ENCODE peak calls at places on chromosomes 12 and 14, in seven cellular contexts. Y is A673; J is hypothalamus; V is HEK293T; I is AG09319; L is activated CD4-positive, alpha-beta T cell treated with anti-CD3 and anti-CD28 coated beads, Interleukin-2, amount 50 U/mL, for 4 hours; C is activated naive CD4-positive, alpha-beta T cell treated with anti-CD3 and anti-CD28 coated beads, Interleukin-2, amount 10 ng/mL, durations not matched to agents 7 days and 5 days. H is an unnamed sample.

GRCh38 chr12:132132609-132133430 is 11.3 kb downstream of the DDX51 start:
- DNase-seq in L (no peak), I (no peak), V (no peak), J (no peak), C (no peak), Y (no peak), H (no peak)

GRCh38 chr12:102182635-102183034 is 15.0 kb downstream of the PMCH start:
- DNase-seq in I (no peak), L (no peak), Y (peak; percentile 53), J (no peak), C (no peak), V (no peak), H (no peak)

GRCh38 chr12:120598674-120599463 is 17.7 kb upstream of the POP5 start:
- DNase-seq in C (no peak), V (no peak), Y (no peak), J (no peak), I (no peak), L (no peak), H (peak; percentile 75)

GRCh38 chr12:113154351-113154973 is 4.9 kb downstream of the CFAP73 start:
- DNase-seq in L (no peak), I (no peak), V (no peak), C (peak; percentile 31), Y (peak; percentile 31), J (no peak), H (peak; percentile 24)

GRCh38 chr14:89337912-89338311 is 79.1 kb downstream of the FOXN3 start:
- DNase-seq in C (no peak), V (no peak), L (no peak), I (no peak), J (no peak), Y (no peak), H (no peak)

GRCh38 chr14:78314484-78314883 is 144.3 kb downstream of the NRXN3 start:
- DNase-seq in I (no peak), Y (no peak), C (no peak), L (no peak), V (no peak), J (no peak), H (no peak)

GRCh38 chr12:114478891-114479290 is 72.9 kb upstream of the TBX5 start:
- DNase-seq in J (no peak), C (no peak), L (no peak), V (no peak), Y (no peak), I (no peak), H (no peak)

GRCh38 chr12:16349132-16349463 is 1.7 kb downstream of the MGST1 start:
- DNase-seq in Y (no peak), J (no peak), I (peak; percentile 89), V (no peak), L (no peak), C (no peak), H (peak; percentile 11)

GRCh38 chr14:77053046-77053841 is 24.7 kb upstream of the IRF2BPL start:
- DNase-seq in C (peak; percentile 82), I (peak; percentile 54), J (no peak), L (peak; percentile 70), Y (peak; percentile 94), V (peak; percentile 84), H (no peak)

GRCh38 chr14:70897475-70897874 is 9.8 kb upstream of the PCNX1 start:
- DNase-seq in Y (no peak), J (no peak), I (peak; percentile 67), V (no peak), L (no peak), C (no peak), H (no peak)

GRCh38 chr14:31568151-31568550 is 6.9 kb downstream of the NUBPL start:
- DNase-seq in L (no peak), I (no peak), Y (peak; percentile 45), J (no peak), V (no peak), C (no peak), H (no peak)

GRCh38 chr12:132551271-132552120 is 58.9 kb downstream of the LRCOL1 start:
- DNase-seq in Y (no peak), C (no peak), I (no peak), J (no peak), L (no peak), V (no peak), H (no peak)